ENCODE peak calls at places on chromosomes 11 and 22, in eight cellular contexts. One of them, this sample, is unnamed.

GRCh38 chr11:131408011-131408640 is 37.7 kb downstream of the NTM start:
- DNase-seq in NCI-H2029 treated with DMSO at 0.1 percent for 48 hours: no peak
- DNase-seq in left ventricle myocardium inferior: peak
- DNase-seq in EL: peak
- DNase-seq in lung: peak
- DNase-seq in Right ventricle myocardium superior: peak
- DNase-seq in stimulated activated CD4-positive, alpha-beta T cell treated with anti-CD3 and anti-CD28 coated beads, Interleukin-15, amount 100 ng/mL, for 24 hours: no peak
- DNase-seq in T follicular helper cell: no peak
- DNase-seq in this sample: no peak

GRCh38 chr11:66272600-66272999 is 4.2 kb downstream of the RAB1B start:
- DNase-seq in NCI-H2029 treated with DMSO at 0.1 percent for 48 hours: no peak
- DNase-seq in left ventricle myocardium inferior: no peak
- DNase-seq in EL: no peak
- DNase-seq in lung: no peak
- DNase-seq in Right ventricle myocardium superior: no peak
- DNase-seq in stimulated activated CD4-positive, alpha-beta T cell treated with anti-CD3 and anti-CD28 coated beads, Interleukin-15, amount 100 ng/mL, for 24 hours: no peak
- DNase-seq in T follicular helper cell: no peak
- DNase-seq in this sample: no peak

GRCh38 chr11:130765951-130766649 is 150.2 kb downstream of the SNX19 start:
- DNase-seq in NCI-H2029 treated with DMSO at 0.1 percent for 48 hours: no peak
- DNase-seq in left ventricle myocardium inferior: no peak
- DNase-seq in EL: peak
- DNase-seq in lung: no peak
- DNase-seq in Right ventricle myocardium superior: no peak
- DNase-seq in stimulated activated CD4-positive, alpha-beta T cell treated with anti-CD3 and anti-CD28 coated beads, Interleukin-15, amount 100 ng/mL, for 24 hours: no peak
- DNase-seq in T follicular helper cell: no peak
- DNase-seq in this sample: no peak

GRCh38 chr22:38869663-38870062 is 2.4 kb downstream of the CBX6 start:
- DNase-seq in NCI-H2029 treated with DMSO at 0.1 percent for 48 hours: no peak
- DNase-seq in left ventricle myocardium inferior: no peak
- DNase-seq in EL: no peak
- DNase-seq in lung: no peak
- DNase-seq in Right ventricle myocardium superior: no peak
- DNase-seq in stimulated activated CD4-positive, alpha-beta T cell treated with anti-CD3 and anti-CD28 coated beads, Interleukin-15, amount 100 ng/mL, for 24 hours: no peak
- DNase-seq in T follicular helper cell: no peak
- DNase-seq in this sample: no peak

GRCh38 chr11:78575478-78575877 is 814 bp upstream of the NARS2 start:
- DNase-seq in NCI-H2029 treated with DMSO at 0.1 percent for 48 hours: no peak
- DNase-seq in left ventricle myocardium inferior: no peak
- DNase-seq in EL: no peak
- DNase-seq in lung: no peak
- DNase-seq in Right ventricle myocardium superior: no peak
- DNase-seq in stimulated activated CD4-positive, alpha-beta T cell treated with anti-CD3 and anti-CD28 coated beads, Interleukin-15, amount 100 ng/mL, for 24 hours: no peak
- DNase-seq in T follicular helper cell: no peak
- DNase-seq in this sample: no peak

GRCh38 chr11:110092577-110093406 is at the start of gene ZC3H12C:
- DNase-seq in NCI-H2029 treated with DMSO at 0.1 percent for 48 hours: peak
- DNase-seq in left ventricle myocardium inferior: peak
- DNase-seq in EL: peak
- DNase-seq in lung: peak
- DNase-seq in Right ventricle myocardium superior: peak
- DNase-seq in stimulated activated CD4-positive, alpha-beta T cell treated with anti-CD3 and anti-CD28 coated beads, Interleukin-15, amount 100 ng/mL, for 24 hours: peak
- DNase-seq in T follicular helper cell: no peak
- DNase-seq in this sample: peak

GRCh38 chr11:73875380-73875779 is 1.3 kb downstream of the COA4 start:
- DNase-seq in NCI-H2029 treated with DMSO at 0.1 percent for 48 hours: no peak
- DNase-seq in left ventricle myocardium inferior: no peak
- DNase-seq in EL: no peak
- DNase-seq in lung: no peak
- DNase-seq in Right ventricle myocardium superior: no peak
- DNase-seq in stimulated activated CD4-positive, alpha-beta T cell treated with anti-CD3 and anti-CD28 coated beads, Interleukin-15, amount 100 ng/mL, for 24 hours: no peak
- DNase-seq in T follicular helper cell: no peak
- DNase-seq in this sample: no peak

GRCh38 chr11:126354631-126355323 is 709 bp upstream of the ST3GAL4 start:
- DNase-seq in NCI-H2029 treated with DMSO at 0.1 percent for 48 hours: no peak
- DNase-seq in left ventricle myocardium inferior: peak
- DNase-seq in EL: peak
- DNase-seq in lung: no peak
- DNase-seq in Right ventricle myocardium superior: no peak
- DNase-seq in stimulated activated CD4-positive, alpha-beta T cell treated with anti-CD3 and anti-CD28 coated beads, Interleukin-15, amount 100 ng/mL, for 24 hours: no peak
- DNase-seq in T follicular helper cell: no peak
- DNase-seq in this sample: no peak

GRCh38 chr11:36177837-36178236 is 111.4 kb downstream of the COMMD9 start:
- DNase-seq in NCI-H2029 treated with DMSO at 0.1 percent for 48 hours: no peak
- DNase-seq in left ventricle myocardium inferior: no peak
- DNase-seq in EL: no peak
- DNase-seq in lung: no peak
- DNase-seq in Right ventricle myocardium superior: no peak
- DNase-seq in stimulated activated CD4-positive, alpha-beta T cell treated with anti-CD3 and anti-CD28 coated beads, Interleukin-15, amount 100 ng/mL, for 24 hours: no peak
- DNase-seq in T follicular helper cell: no peak
- DNase-seq in this sample: no peak

GRCh38 chr11:88039512-88040496 is 135.4 kb downstream of the RAB38 start:
- DNase-seq in NCI-H2029 treated with DMSO at 0.1 percent for 48 hours: no peak
- DNase-seq in left ventricle myocardium inferior: no peak
- DNase-seq in EL: no peak
- DNase-seq in lung: no peak
- DNase-seq in Right ventricle myocardium superior: no peak
- DNase-seq in stimulated activated CD4-positive, alpha-beta T cell treated with anti-CD3 and anti-CD28 coated beads, Interleukin-15, amount 100 ng/mL, for 24 hours: no peak
- DNase-seq in T follicular helper cell: no peak
- DNase-seq in this sample: no peak

GRCh38 chr11:61193596-61193995 is 9.7 kb upstream of the PGA3 start:
- DNase-seq in NCI-H2029 treated with DMSO at 0.1 percent for 48 hours: peak
- DNase-seq in left ventricle myocardium inferior: no peak
- DNase-seq in EL: no peak
- DNase-seq in lung: no peak
- DNase-seq in Right ventricle myocardium superior: no peak
- DNase-seq in stimulated activated CD4-positive, alpha-beta T cell treated with anti-CD3 and anti-CD28 coated beads, Interleukin-15, amount 100 ng/mL, for 24 hours: no peak
- DNase-seq in T follicular helper cell: no peak
- DNase-seq in this sample: no peak

GRCh38 chr11:62546937-62547625 is 475 bp upstream of the AHNAK start:
- DNase-seq in NCI-H2029 treated with DMSO at 0.1 percent for 48 hours: no peak
- DNase-seq in left ventricle myocardium inferior: peak
- DNase-seq in EL: peak
- DNase-seq in lung: no peak
- DNase-seq in Right ventricle myocardium superior: peak
- DNase-seq in stimulated activated CD4-positive, alpha-beta T cell treated with anti-CD3 and anti-CD28 coated beads, Interleukin-15, amount 100 ng/mL, for 24 hours: no peak
- DNase-seq in T follicular helper cell: no peak
- DNase-seq in this sample: peak

GRCh38 chr22:24120029-24120428 is 61.3 kb upstream of the SUSD2 start:
- DNase-seq in NCI-H2029 treated with DMSO at 0.1 percent for 48 hours: no peak
- DNase-seq in left ventricle myocardium inferior: peak
- DNase-seq in EL: no peak
- DNase-seq in lung: no peak
- DNase-seq in Right ventricle myocardium superior: peak
- DNase-seq in stimulated activated CD4-positive, alpha-beta T cell treated with anti-CD3 and anti-CD28 coated beads, Interleukin-15, amount 100 ng/mL, for 24 hours: no peak
- DNase-seq in T follicular helper cell: no peak
- DNase-seq in this sample: no peak

GRCh38 chr11:114479331-114479730 is 40.1 kb downstream of the REXO2 start:
- DNase-seq in NCI-H2029 treated with DMSO at 0.1 percent for 48 hours: no peak
- DNase-seq in left ventricle myocardium inferior: no peak
- DNase-seq in EL: peak
- DNase-seq in lung: no peak
- DNase-seq in Right ventricle myocardium superior: no peak
- DNase-seq in stimulated activated CD4-positive, alpha-beta T cell treated with anti-CD3 and anti-CD28 coated beads, Interleukin-15, amount 100 ng/mL, for 24 hours: no peak
- DNase-seq in T follicular helper cell: no peak
- DNase-seq in this sample: no peak

This sample was measured in activated naive CD8-positive, alpha-beta T cell treated with anti-CD3 and anti-CD28 coated beads, Interleukin-2, amount 50 U/mL, for 24 hours.